ENCODE peak calls at places on chromosomes 4 and X, in five cellular contexts. D is choroid plexus epithelial cell; T is Calu3; E is activated CD8-positive, alpha-beta T cell treated with anti-CD3 and anti-CD28 coated beads for 36 hours; V is DND-41. K is an unnamed sample.

GRCh38 chr4:119098306-119098705 is 37.3 kb upstream of the MYOZ2 start:
- DNase-seq in D (no peak), E (no peak), V (no peak), T (no peak), K (no peak)

GRCh38 chrX:139889760-139890159 is 43.1 kb downstream of the ATP11C start:
- DNase-seq in D (peak), T (no peak), V (no peak), E (no peak), K (no peak)

GRCh38 chr4:124179521-124180186 is 532.9 kb downstream of the ANKRD50 start:
- DNase-seq in E (no peak), D (no peak), T (no peak), V (no peak), K (no peak)

GRCh38 chr4:122163301-122163700 is 11.2 kb downstream of the BLTP1 start:
- DNase-seq in V (no peak), T (no peak), D (no peak), E (no peak), K (no peak)

GRCh38 chr4:37767546-37767945 is 58.9 kb upstream of the PGM2 start:
- DNase-seq in D (peak), V (peak), E (peak), T (peak), K (no peak)

GRCh38 chrX:151789179-151789800 is 54.7 kb downstream of the CNGA2 start:
- DNase-seq in V (no peak), E (no peak), T (peak), D (peak), K (peak)

GRCh38 chr4:102449751-102450352 is 51.3 kb upstream of the NFKB1 start:
- DNase-seq in T (peak), V (peak), E (peak), D (peak), K (peak)

GRCh38 chr4:88008624-88009235 is 1.3 kb downstream of the PKD2 start:
- DNase-seq in E (peak), D (peak), T (no peak), V (no peak), K (peak)

GRCh38 chr4:156362581-156362980 is 408.9 kb upstream of the CTSO start:
- DNase-seq in V (no peak), E (no peak), T (no peak), D (peak), K (peak)

GRCh38 chrX:71997320-71997719 is 86.7 kb downstream of the NHSL2 start:
- DNase-seq in V (no peak), T (no peak), E (no peak), D (no peak), K (no peak)

GRCh38 chr4:38210396-38211114 is 250.4 kb downstream of the PTTG2 start:
- DNase-seq in D (peak), E (no peak), V (no peak), T (no peak), K (no peak)

GRCh38 chr4:93029774-93030173 is 726.0 kb downstream of the GRID2 start:
- DNase-seq in T (no peak), D (no peak), E (no peak), V (no peak), K (no peak)

GRCh38 chr4:77155631-77156345 is 1.2 kb upstream of the CCNG2 start:
- DNase-seq in V (no peak), E (no peak), T (no peak), D (no peak), K (no peak)

GRCh38 chr4:128298129-128298758 is 10.6 kb upstream of the PGRMC2 start:
- DNase-seq in E (no peak), D (no peak), V (no peak), T (no peak), K (no peak)

GRCh38 chrX:21946925-21947641 is 6.6 kb downstream of the SMS start:
- DNase-seq in D (peak), E (no peak), V (no peak), T (no peak), K (peak)

GRCh38 chr4:104592894-104593470 is 98.3 kb upstream of the CXXC4 start:
- DNase-seq in D (peak), V (no peak), T (no peak), E (no peak), K (peak)

GRCh38 chr4:53592128-53592527 is 842 bp upstream of the LNX1 start:
- DNase-seq in T (no peak), D (no peak), V (no peak), E (no peak), K (peak)

GRCh38 chr4:84965558-84966381 is 720 bp downstream of the WDFY3 start:
- DNase-seq in V (no peak), E (peak), T (peak), D (peak), K (peak)

GRCh38 chr4:25481648-25482047 is 104.6 kb downstream of the ANAPC4 start:
- DNase-seq in T (no peak), D (no peak), E (no peak), V (no peak), K (no peak)

GRCh38 chrX:150690126-150690525 is 3.1 kb upstream of the MTMR1 start:
- DNase-seq in T (peak), E (peak), V (no peak), D (peak), K (peak)

GRCh38 chr4:136992032-136992431 is 540.3 kb downstream of the PCDH18 start:
- DNase-seq in E (no peak), V (no peak), D (no peak), T (no peak), K (no peak)

GRCh38 chrX:2185341-2186082 is 315.3 kb downstream of the DHRSX start:
- DNase-seq in V (no peak), E (no peak), D (no peak), T (no peak), K (no peak)

GRCh38 chrX:129193357-129193756 is 329.9 kb downstream of the SMARCA1 start:
- DNase-seq in E (no peak), T (peak), D (no peak), V (no peak), K (no peak)

GRCh38 chrX:46582964-46583363 is 9.4 kb downstream of the CHST7 start:
- DNase-seq in E (no peak), D (peak), T (no peak), V (no peak), K (peak)

GRCh38 chr4:129248621-129249020 is 152.7 kb downstream of the C4orf33 start:
- DNase-seq in T (no peak), V (no peak), E (no peak), D (no peak), K (no peak)

GRCh38 chrX:150540965-150541364 is 27.5 kb upstream of the MTM1 start:
- DNase-seq in V (no peak), T (no peak), D (no peak), E (no peak), K (no peak)

GRCh38 chrX:107672955-107673378 is 44.7 kb downstream of the PRPS1 start:
- DNase-seq in E (peak), T (peak), D (peak), V (peak), K (peak)

GRCh38 chr4:13169731-13170130 is 314.4 kb downstream of the RAB28 start:
- DNase-seq in E (no peak), D (no peak), V (no peak), T (no peak), K (no peak)

GRCh38 chr4:53055274-53055673 is 193.2 kb downstream of the RASL11B start:
- DNase-seq in E (no peak), T (no peak), D (peak), V (peak), K (peak)

GRCh38 chr4:77220841-77221613 is 64.0 kb downstream of the CCNG2 start:
- DNase-seq in T (no peak), D (peak), V (no peak), E (no peak), K (peak)

GRCh38 chr4:80265571-80266266 is 745 bp upstream of the FGF5 start:
- DNase-seq in T (peak), V (no peak), D (peak), E (no peak), K (peak)

GRCh38 chrX:102720237-102721168 is at the start of gene GPRASP3:
- DNase-seq in T (peak), V (no peak), D (peak), E (peak), K (peak)

GRCh38 chr4:109703664-109704351 is 563 bp upstream of the CASP6 start:
- DNase-seq in E (no peak), V (no peak), D (peak), T (no peak), K (peak)

GRCh38 chrX:31500920-31501319 is 429.1 kb upstream of the FTHL17 start:
- DNase-seq in V (no peak), D (peak), T (no peak), E (no peak), K (no peak)

GRCh38 chr4:139651282-139652194 is 14.1 kb upstream of the MGST2 start:
- DNase-seq in E (peak), T (peak), D (peak), V (peak), K (peak)

GRCh38 chr4:115356176-115356575 is 242.8 kb upstream of the NDST4 start:
- DNase-seq in T (no peak), D (no peak), V (no peak), E (no peak), K (no peak)

GRCh38 chr4:146495277-146495676 is 26.5 kb downstream of the SLC10A7 start:
- DNase-seq in V (no peak), T (no peak), E (no peak), D (peak), K (peak)

GRCh38 chr4:41505161-41505653 is 32.8 kb upstream of the LIMCH1 start:
- DNase-seq in V (no peak), T (peak), D (no peak), E (no peak), K (no peak)

GRCh38 chr4:17284323-17285175 is 227.3 kb downstream of the QDPR start:
- DNase-seq in D (no peak), V (no peak), E (no peak), T (no peak), K (no peak)

GRCh38 chr4:107578321-107578720 is 141.7 kb downstream of the PAPSS1 start:
- DNase-seq in V (no peak), T (no peak), D (no peak), E (no peak), K (peak)

GRCh38 chr4:107575243-107575642 is 144.8 kb downstream of the PAPSS1 start:
- DNase-seq in V (no peak), E (no peak), D (no peak), T (no peak), K (no peak)

GRCh38 chr4:107577743-107578142 is 142.3 kb downstream of the PAPSS1 start:
- DNase-seq in E (no peak), T (no peak), D (no peak), V (no peak), K (no peak)

GRCh38 chr4:107579099-107579498 is 140.9 kb downstream of the PAPSS1 start:
- DNase-seq in T (no peak), D (no peak), E (no peak), V (no peak), K (no peak)
- TF ChIP-seq CTCF in T (no peak), D (no peak), E (no peak), V (peak), K (peak)

DNA sequence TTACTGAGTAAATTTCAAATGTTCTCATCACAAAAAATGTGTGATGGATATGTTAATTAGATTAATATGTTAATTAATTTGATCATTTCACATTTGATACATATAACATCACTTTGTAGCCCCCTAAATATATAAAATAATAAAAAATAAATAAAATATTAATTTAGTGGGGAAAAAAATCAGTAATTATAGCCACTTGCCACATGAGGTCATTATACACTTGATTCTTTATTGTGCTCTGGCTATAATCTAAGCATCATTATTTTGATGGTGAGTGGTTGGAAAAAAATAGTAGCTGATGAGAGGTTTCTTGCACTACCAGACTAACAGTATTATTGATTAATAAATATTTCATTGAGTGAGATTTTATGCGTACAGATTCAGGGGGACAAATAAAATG is 57.4 kb downstream of the DCK start:
- DNase-seq in T (no peak), E (no peak), V (no peak), D (no peak), K (no peak)
- TF ChIP-seq CTCF in T (no peak), E (no peak), V (no peak), D (no peak), K (no peak)

DNA sequence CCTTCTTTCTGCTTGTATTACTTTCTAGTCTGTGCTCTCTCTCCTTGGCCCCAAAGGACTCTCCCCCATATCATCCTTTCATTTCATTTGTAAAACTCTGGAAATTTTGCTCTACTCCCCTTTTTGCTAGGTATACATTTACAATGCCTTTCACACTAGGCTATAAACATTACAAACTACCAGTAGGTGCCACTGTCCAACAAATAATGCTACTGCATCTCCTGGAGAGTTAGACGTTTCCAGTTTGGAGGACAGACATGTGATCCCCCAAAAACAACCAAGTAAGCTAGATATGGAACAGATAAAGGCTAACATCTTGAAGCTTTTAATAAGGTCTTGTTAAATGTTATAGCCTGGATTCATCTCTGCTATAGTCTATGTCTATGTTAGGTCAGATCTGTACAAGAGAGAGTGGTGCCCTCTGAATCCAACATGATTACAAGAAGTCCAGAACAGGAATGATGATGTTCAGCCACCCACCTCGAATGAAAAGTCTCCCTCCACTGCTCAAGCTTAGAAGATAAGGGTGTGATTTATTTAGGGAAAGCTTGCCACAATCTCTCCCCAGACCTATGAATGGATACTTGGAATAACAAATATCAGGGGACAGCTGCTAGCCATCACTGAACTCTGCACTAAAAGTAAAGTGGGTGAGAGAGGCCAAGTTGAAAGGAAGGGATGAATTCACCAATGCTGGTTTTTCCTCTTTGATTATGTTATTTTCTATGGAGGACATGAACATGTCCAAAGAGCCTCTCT is 14.3 kb downstream of the CBR4 start:
- DNase-seq in E (no peak), D (peak), T (no peak), V (no peak), K (peak)
- TF ChIP-seq CTCF in E (no peak), D (peak), T (no peak), V (peak), K (peak)

DNA sequence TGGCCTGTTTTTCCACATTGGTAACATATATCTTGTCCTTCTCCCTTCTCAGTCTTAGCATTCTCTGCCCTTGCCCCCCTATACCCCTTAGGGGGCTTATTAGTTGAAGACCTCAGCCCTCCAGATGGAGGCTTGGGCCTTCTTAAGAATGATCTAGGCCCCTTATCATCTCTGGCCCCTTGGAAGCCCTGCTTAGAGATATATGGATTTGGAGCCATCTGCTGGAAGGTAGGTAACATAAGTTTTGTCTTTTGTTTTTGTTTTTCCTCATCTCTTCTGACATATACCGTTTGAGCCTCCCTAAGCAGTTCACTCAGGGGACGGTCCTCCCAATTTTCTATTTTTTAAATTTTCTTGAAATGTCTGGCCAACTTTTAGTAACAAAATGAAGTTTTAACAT is 48.3 kb upstream of the NAP1L2 start:
- DNase-seq in T (no peak), E (no peak), D (peak), V (no peak), K (no peak)
- TF ChIP-seq CTCF in T (no peak), E (no peak), D (peak), V (peak), K (no peak)

DNA sequence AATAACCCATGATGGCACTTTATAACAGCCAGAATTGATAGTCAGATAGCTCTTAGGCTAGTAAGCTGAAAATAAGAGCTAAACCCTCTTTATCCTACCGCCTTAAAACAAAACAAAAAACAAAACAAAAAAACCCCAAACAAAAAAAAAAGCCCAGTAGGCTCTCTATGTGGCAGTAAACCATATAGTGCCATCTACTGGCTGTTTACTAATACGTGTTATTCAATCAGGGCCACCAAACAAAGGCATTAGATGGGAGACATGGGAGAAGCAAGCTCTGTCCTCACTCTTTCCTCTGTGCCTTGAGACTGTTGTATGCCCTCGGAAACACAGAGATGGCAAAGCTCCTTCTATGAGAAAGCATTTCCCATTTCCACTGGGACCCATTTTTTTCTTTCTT is 148.8 kb upstream of the MID1 start:
- DNase-seq in D (peak), T (no peak), E (no peak), V (no peak), K (peak)
- TF ChIP-seq CTCF in D (peak), T (no peak), E (no peak), V (peak), K (peak)